ENCODE peak calls at places on chromosomes 7 and 10, in six cellular contexts. U is fibroblast of lung, S is left lung, V is stomach, I is GM06990, W is HCT116. J is an unnamed sample. For H3K27me3, the result is how much of the 10 kb centered on the place peaks cover.

GRCh38 chr10:100697631-100698030 is 47.8 kb upstream of the PAX2 start:
- DNase-seq in V (no peak), W (no peak), I (no peak), U (no peak), S (no peak), J (no peak)

GRCh38 chr7:139407555-139407954 is 47.9 kb downstream of the LUC7L2 start:
- DNase-seq in V (no peak), I (no peak), U (no peak), W (no peak), S (no peak), J (no peak)

GRCh38 chr10:99551158-99551557 is 18.4 kb downstream of the NKX2-3 start:
- DNase-seq in W (no peak), V (no peak), S (no peak), I (no peak), U (peak), J (peak)

GRCh38 chr7:43077732-43078391 is 34.6 kb upstream of the HECW1 start:
- DNase-seq in I (no peak), V (no peak), U (peak), W (peak), S (no peak), J (no peak)

GRCh38 chr10:84590794-84591193 is 262.4 kb downstream of the CCSER2 start:
- DNase-seq in S (no peak), U (no peak), W (no peak), I (no peak), V (no peak), J (no peak)

GRCh38 chr10:101310528-101311439 is 43.2 kb upstream of the BTRC start:
- DNase-seq in W (no peak), S (no peak), V (peak), U (peak), I (no peak), J (no peak)

GRCh38 chr7:138837627-138838026 is 39.6 kb upstream of the ATP6V0A4 start:
- DNase-seq in V (no peak), U (peak), I (no peak), S (no peak), W (no peak), J (no peak)

GRCh38 chr7:17041324-17041723 is 159.5 kb upstream of the AGR3 start:
- DNase-seq in S (no peak), V (no peak), U (peak), W (no peak), I (no peak), J (no peak)

GRCh38 chr10:15378569-15378968 is 7.5 kb upstream of the FAM171A1 start:
- DNase-seq in W (no peak), S (no peak), I (no peak), V (no peak), U (no peak), J (no peak)

GRCh38 chr10:35412336-35412735 is 76.0 kb downstream of the CCNY start:
- DNase-seq in W (no peak), I (no peak), S (no peak), U (no peak), V (no peak), J (no peak)

GRCh38 chr7:27167916-27168264 is 2.6 kb upstream of the HOXA9 start:
- DNase-seq in V (no peak), W (no peak), S (no peak), I (no peak), U (no peak), J (no peak)

GRCh38 chr7:27166475-27167169 is 1.3 kb upstream of the HOXA9 start:
- DNase-seq in W (no peak), I (no peak), S (peak), U (no peak), V (no peak), J (peak)

GRCh38 chr7:27169658-27170493 is 4.2 kb downstream of the HOXA10 start:
- DNase-seq in I (no peak), S (no peak), V (no peak), W (no peak), U (no peak), J (peak)

GRCh38 chr7:27167170-27167505 is 1.8 kb upstream of the HOXA9 start:
- DNase-seq in I (no peak), W (no peak), U (no peak), S (peak), V (no peak), J (no peak)

DNA sequence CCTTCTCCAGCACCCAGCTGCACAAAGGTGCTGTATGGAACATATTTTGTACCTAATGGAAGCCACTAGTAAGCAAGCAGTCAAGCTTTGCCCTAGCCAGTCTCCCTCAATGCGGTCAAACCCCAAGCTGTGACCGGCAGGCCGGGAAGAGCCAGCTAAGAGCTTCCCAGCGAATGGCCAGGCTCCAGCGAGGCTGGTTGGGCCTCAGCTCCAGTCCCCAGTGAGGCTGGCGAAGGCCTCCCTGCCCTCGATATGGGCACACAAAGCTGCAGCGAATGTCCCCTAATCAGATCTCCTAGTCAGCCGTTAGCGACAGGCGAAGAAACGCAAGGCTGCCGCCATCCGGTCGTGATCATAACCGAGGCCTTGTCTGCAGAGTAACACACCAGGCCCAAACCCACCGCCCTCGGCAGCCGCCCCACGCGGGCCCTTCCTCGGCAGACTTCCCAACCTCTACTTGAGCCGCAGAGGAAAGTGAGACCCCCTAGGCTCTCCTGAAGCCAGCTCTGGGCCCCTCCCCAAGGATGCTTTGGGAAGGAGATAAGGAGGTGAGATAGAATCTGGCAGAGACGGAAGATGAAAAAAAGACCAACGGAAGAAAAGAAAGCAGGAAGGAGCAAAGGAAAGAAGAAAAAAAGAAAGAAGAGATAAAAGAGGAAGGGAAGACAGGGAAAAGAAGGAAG is 3.1 kb upstream of the HOXA9 start:
- DNase-seq in S (peak), V (no peak), I (no peak), U (no peak), W (no peak), J (peak)
- TF ChIP-seq CTCF in S (no peak), V (no peak), I (no peak), U (no peak), W (no peak), J (no peak)

DNA sequence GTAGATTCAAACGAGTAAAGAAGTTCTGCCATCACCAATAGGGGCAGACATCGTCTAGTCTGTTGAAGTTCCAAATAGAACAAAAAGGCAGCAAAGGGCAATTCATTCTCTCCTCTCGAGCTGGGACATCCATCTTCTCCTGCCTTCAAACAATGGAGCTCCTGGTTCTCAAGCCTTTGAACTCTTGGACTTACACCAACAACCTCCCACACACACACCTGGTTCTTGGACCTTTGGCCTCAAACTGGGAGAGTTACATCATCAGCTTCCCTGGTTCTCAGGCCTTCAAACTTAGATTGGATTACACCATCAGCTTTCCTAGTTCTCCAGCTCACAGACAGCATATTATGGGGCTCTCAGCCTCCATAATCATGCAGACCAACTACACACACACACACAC is 9.8 kb upstream of the GIMAP5 start:
- DNase-seq in U (no peak), S (no peak), V (no peak), W (no peak), I (no peak), J (no peak)
- H3K27me3 ChIP-seq in U (under half), S (under half), V (under half), W (under half), I (under half), J (under half)

GRCh38 chr7:155767562-155768437 is 44.5 kb downstream of the SHH start:
- DNase-seq in W (no peak), U (no peak), S (no peak), V (no peak), I (no peak), J (no peak)
- TF ChIP-seq CTCF in W (no peak), U (peak), S (no peak), V (no peak), I (no peak), J (no peak)

GRCh38 chr7:128178611-128179010 is 62.5 kb upstream of the LEP start:
- DNase-seq in I (no peak), W (no peak), V (no peak), S (no peak), U (no peak), J (no peak)
- H3K27me3 ChIP-seq in I (under half), W (under half), V (under half), S (under half), U (under half), J (under half)

DNA sequence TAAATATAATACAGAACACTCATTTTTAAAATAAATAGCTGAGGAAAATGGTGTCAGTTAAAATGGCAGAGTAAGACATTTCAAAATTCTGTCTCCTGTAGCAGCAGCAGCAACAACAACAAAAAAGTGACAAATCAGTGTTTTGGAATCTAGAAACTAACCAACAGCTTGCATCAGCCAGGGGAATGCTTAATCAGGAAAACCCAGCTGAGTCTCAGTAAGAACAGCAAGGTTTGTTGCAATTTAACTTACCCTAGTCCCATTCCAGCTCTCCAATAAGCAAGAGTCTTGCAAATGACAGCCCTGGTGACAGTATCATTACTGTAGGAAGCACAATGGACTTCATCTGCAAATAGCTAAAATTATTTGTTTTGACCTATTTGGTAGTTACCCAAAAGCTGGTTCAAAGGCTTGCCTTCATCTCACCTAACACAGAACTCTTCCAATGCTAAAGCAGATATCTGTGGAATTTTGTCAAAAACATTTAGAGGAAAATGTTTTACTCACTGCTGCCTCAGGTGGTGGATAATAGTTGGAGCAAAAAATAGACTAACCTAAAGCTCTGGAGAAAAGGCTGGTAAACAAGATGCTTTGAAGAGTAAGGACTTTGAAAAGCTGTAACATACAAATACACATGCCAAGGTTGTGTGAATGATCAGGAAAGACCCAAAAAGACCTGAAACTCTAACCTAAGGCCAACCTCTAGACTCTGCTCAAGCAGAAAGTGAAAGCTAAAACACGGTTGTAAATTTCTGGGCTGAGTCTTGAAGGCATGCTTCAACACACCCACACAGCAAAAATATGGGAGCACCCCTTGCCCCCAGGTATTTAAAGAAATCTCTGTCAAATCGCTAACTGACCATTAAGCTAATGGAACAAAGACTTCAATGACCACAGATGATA is 9.9 kb upstream of the ARHGAP22 start:
- DNase-seq in V (no peak), U (peak), W (no peak), S (no peak), I (no peak), J (no peak)
- TF ChIP-seq CTCF in V (no peak), U (peak), W (peak), S (no peak), I (peak), J (no peak)

GRCh38 chr10:25178411-25178810 is 3.6 kb downstream of the GPR158 start:
- DNase-seq in W (no peak), I (no peak), U (no peak), S (no peak), V (no peak), J (no peak)
- H3K27me3 ChIP-seq in W (under half), I (under half), U (under half), S (under half), V (under half), J (under half)